ENCODE peak calls at places on chromosomes 4 and X, in four cellular contexts. One of them, this sample, is unnamed.
A peak's percentile ranks its signal among the peaks of the same experiment; 100 is the strongest.

GRCh38 chrX:119512145-119512800 is 44.0 kb downstream of the SLC25A5 start:
- DNase-seq in erythroblast: peak; percentile 67
- DNase-seq in HCT116: peak; percentile 48
- DNase-seq in body of pancreas: peak; percentile 79
- DNase-seq in this sample: peak; percentile 71

GRCh38 chr4:151227731-151228130 is 49.2 kb upstream of the PRSS48 start:
- DNase-seq in erythroblast: no peak
- DNase-seq in HCT116: no peak
- DNase-seq in body of pancreas: peak; percentile 33
- DNase-seq in this sample: no peak

GRCh38 chrX:108036298-108036973 is 8.4 kb upstream of the VSIG1 start:
- DNase-seq in erythroblast: no peak
- DNase-seq in HCT116: no peak
- DNase-seq in body of pancreas: no peak
- DNase-seq in this sample: no peak

GRCh38 chrX:118963159-118963558 is 11.3 kb upstream of the LONRF3 start:
- DNase-seq in erythroblast: no peak
- DNase-seq in HCT116: no peak
- DNase-seq in body of pancreas: no peak
- DNase-seq in this sample: no peak

GRCh38 chr4:90064196-90064595 is 63.0 kb upstream of the CCSER1 start:
- DNase-seq in erythroblast: no peak
- DNase-seq in HCT116: no peak
- DNase-seq in body of pancreas: no peak
- DNase-seq in this sample: no peak

GRCh38 chr4:59517007-59517406 is 1683.1 kb upstream of the ADGRL3 start:
- DNase-seq in erythroblast: no peak
- DNase-seq in HCT116: no peak
- DNase-seq in body of pancreas: no peak
- DNase-seq in this sample: no peak

GRCh38 chrX:41553688-41554087 is 106.5 kb downstream of the NYX start:
- DNase-seq in erythroblast: peak; percentile 1
- DNase-seq in HCT116: no peak
- DNase-seq in body of pancreas: no peak
- DNase-seq in this sample: no peak

GRCh38 chr4:61675464-61675863 is 475.3 kb downstream of the ADGRL3 start:
- DNase-seq in erythroblast: no peak
- DNase-seq in HCT116: no peak
- DNase-seq in body of pancreas: no peak
- DNase-seq in this sample: no peak

GRCh38 chr4:118953276-118953675 is 64.6 kb downstream of the SYNPO2 start:
- DNase-seq in erythroblast: no peak
- DNase-seq in HCT116: no peak
- DNase-seq in body of pancreas: no peak
- DNase-seq in this sample: no peak

GRCh38 chr4:24595662-24596061 is 11.3 kb upstream of the DHX15 start:
- DNase-seq in erythroblast: no peak
- DNase-seq in HCT116: no peak
- DNase-seq in body of pancreas: no peak
- DNase-seq in this sample: no peak

GRCh38 chrX:16826207-16826606 is 39.9 kb downstream of the TXLNG start:
- DNase-seq in erythroblast: peak; percentile 68
- DNase-seq in HCT116: no peak
- DNase-seq in body of pancreas: no peak
- DNase-seq in this sample: no peak

DNA sequence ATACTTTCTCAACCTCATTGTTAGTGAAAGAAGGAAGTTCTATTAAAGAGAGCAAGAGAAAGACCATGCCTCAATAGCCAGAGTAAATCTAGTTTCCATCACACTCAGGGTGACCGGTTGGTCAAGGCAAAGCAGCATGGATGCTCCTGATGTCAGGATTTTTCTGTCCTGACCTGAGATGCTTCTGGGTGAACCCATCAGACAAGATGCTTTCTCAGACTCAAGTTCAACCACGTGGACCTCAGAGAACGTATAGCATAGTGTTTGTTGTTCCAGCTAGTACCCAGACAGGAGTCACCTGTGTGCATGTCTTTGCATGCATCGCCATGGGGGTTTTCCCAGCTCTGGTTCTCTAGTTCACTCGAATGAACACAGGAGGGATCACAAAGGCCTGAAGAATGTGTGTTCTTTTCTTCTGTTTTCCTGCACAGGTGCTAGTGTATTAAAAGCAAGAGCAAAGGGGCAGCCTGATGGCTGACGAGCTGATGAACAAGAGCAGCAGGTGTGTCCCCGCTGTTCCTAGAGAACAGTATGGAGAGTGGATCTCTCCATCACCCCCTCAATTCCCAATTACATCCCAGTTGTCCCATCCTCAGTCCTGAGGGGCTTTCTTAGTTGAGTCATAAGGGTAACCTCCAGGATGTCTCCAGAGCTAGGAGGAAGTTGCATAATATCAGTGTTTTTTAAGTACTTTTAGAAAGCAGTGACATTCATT is 110.5 kb upstream of the ENPP6 start:
- DNase-seq in erythroblast: no peak
- DNase-seq in HCT116: no peak
- DNase-seq in body of pancreas: no peak
- DNase-seq in this sample: no peak
- TF ChIP-seq POLR2A in erythroblast: no peak
- TF ChIP-seq POLR2A in HCT116: no peak
- TF ChIP-seq POLR2A in body of pancreas: no peak
- TF ChIP-seq POLR2A in this sample: no peak

GRCh38 chrX:139932901-139933796 is at the start of gene ATP11C:
- DNase-seq in erythroblast: peak; percentile 86
- DNase-seq in HCT116: peak; percentile 47
- DNase-seq in body of pancreas: peak; percentile 82
- DNase-seq in this sample: peak; percentile 81
- TF ChIP-seq POLR2A in erythroblast: peak; percentile 32
- TF ChIP-seq POLR2A in HCT116: peak; percentile 31
- TF ChIP-seq POLR2A in body of pancreas: peak; percentile 55
- TF ChIP-seq POLR2A in this sample: no peak

DNA sequence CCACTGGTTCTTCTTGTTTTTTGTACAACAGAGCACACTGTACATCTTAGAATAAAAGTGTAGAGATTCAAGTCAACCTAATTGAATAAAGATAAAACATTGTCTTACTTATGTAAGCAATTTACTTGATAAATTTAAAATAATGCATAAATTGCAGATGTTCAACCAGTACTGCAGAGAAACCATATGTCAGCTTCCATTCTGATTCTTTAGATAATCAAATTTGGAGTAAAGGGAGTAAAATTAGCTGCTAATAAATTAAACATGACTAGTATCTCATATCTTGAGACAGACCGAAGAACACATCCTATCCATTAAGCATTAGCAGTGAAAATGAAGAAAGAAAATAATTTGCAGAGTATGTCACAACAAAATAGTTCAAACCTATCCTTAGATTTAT is 261.2 kb downstream of the GASK1B start:
- DNase-seq in erythroblast: no peak
- DNase-seq in HCT116: no peak
- DNase-seq in body of pancreas: no peak
- DNase-seq in this sample: no peak
- TF ChIP-seq POLR2A in erythroblast: no peak
- TF ChIP-seq POLR2A in HCT116: no peak
- TF ChIP-seq POLR2A in body of pancreas: no peak
- TF ChIP-seq POLR2A in this sample: no peak

DNA sequence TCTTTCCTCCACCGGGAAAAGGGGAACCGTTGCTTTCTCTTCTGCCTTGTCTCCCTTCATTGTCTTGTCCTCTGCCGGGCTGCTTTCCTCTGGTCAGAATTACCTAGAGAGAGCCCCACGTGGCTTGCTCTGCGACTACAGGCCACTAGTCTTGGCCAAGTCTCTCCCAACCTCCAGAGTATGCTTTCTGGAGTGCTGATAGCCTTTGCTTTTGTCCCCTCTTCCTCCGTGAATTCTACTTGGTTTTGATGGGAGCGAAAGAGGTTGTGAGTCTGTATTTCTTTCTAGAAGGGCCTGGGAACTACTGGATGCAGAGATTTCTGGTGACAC is 5.3 kb upstream of the POU4F2 start:
- DNase-seq in erythroblast: no peak
- DNase-seq in HCT116: no peak
- DNase-seq in body of pancreas: no peak
- DNase-seq in this sample: no peak
- TF ChIP-seq POLR2A in erythroblast: no peak
- TF ChIP-seq POLR2A in HCT116: no peak
- TF ChIP-seq POLR2A in body of pancreas: no peak
- TF ChIP-seq POLR2A in this sample: no peak

DNA sequence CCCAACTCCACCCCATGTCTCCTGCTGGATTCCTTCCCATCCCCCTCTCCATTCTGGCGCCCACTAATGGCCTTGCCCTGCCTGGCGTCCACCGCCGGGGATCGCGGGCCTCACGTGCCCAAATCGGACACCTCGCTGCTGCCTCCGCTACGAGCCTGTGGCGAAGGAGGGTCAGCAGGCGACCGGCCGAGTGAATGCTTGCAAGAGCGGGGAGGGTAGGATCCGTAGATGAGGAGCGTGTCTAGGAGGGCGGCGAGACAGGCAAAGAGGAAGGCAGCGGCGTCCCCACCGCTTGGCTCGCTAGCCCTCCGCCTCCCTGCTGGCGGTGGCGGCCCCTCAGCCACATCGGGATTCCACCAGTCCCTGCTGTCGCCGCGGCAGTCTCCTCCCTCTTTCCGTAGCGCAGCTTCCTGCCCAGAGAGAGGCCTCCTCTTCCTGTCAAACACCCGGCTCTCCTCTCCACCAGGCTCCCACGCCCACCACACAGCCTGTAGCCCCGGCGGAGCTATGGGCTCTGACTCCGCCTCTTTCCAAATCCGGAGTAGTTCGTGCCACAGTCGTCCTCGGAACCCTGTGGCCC is at the start of gene SPIN2B:
- DNase-seq in erythroblast: peak; percentile 81
- DNase-seq in HCT116: peak; percentile 60
- DNase-seq in body of pancreas: peak; percentile 79
- DNase-seq in this sample: peak; percentile 74
- TF ChIP-seq POLR2A in erythroblast: peak; percentile 87
- TF ChIP-seq POLR2A in HCT116: peak; percentile 48
- TF ChIP-seq POLR2A in body of pancreas: peak; percentile 19
- TF ChIP-seq POLR2A in this sample: no peak

GRCh38 chrX:109732780-109733657 is at the start of gene ACSL4:
- DNase-seq in erythroblast: peak; percentile 95
- DNase-seq in HCT116: peak; percentile 42
- DNase-seq in body of pancreas: peak; percentile 88
- DNase-seq in this sample: peak; percentile 85
- TF ChIP-seq POLR2A in erythroblast: peak; percentile 96
- TF ChIP-seq POLR2A in HCT116: peak; percentile 13
- TF ChIP-seq POLR2A in body of pancreas: peak; percentile 51
- TF ChIP-seq POLR2A in this sample: no peak

GRCh38 chrX:47560831-47561652 is at the start of gene ARAF:
- DNase-seq in erythroblast: peak; percentile 98
- DNase-seq in HCT116: peak; percentile 99
- DNase-seq in body of pancreas: peak; percentile 97
- DNase-seq in this sample: peak; percentile 96
- TF ChIP-seq POLR2A in erythroblast: peak; percentile 81
- TF ChIP-seq POLR2A in HCT116: peak; percentile 33
- TF ChIP-seq POLR2A in body of pancreas: peak; percentile 9
- TF ChIP-seq POLR2A in this sample: no peak

GRCh38 chr4:152937535-152938236 is 1.6 kb downstream of the FHDC1 start:
- DNase-seq in erythroblast: peak; percentile 96
- DNase-seq in HCT116: no peak
- DNase-seq in body of pancreas: peak; percentile 29
- DNase-seq in this sample: peak; percentile 45
- TF ChIP-seq POLR2A in erythroblast: peak; percentile 80
- TF ChIP-seq POLR2A in HCT116: no peak
- TF ChIP-seq POLR2A in body of pancreas: peak; percentile 14
- TF ChIP-seq POLR2A in this sample: no peak

DNA sequence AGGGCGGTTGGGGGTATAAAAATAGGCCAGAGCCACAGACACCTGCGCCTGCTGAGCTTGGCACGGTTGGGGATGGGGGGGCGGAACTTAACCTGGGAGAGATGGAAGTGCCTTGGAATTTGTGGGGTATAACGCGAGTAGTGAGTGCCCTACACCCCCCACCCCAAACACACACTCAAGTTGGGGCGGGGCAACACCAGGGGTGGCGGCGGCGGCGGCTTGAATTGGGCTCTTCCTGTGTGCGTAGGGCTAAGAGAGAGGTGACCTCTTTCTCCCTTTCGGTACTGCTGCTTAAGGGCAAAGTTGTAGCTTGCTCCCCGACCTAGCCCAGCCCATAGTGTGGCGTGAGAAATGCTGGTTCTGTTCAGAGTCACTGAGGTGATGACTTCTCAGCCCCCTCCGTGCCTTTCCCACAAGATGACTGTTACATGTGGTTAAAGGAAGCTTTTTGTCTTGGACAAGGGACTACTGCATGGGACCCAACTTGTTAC is 839 bp downstream of the STK26 start:
- DNase-seq in erythroblast: peak; percentile 70
- DNase-seq in HCT116: no peak
- DNase-seq in body of pancreas: no peak
- DNase-seq in this sample: no peak
- TF ChIP-seq POLR2A in erythroblast: no peak
- TF ChIP-seq POLR2A in HCT116: no peak
- TF ChIP-seq POLR2A in body of pancreas: no peak
- TF ChIP-seq POLR2A in this sample: no peak

GRCh38 chr4:785332-786073 is 40.4 kb downstream of the CPLX1 start:
- DNase-seq in erythroblast: peak; percentile 40
- DNase-seq in HCT116: no peak
- DNase-seq in body of pancreas: no peak
- DNase-seq in this sample: no peak

GRCh38 chr4:784401-785331 is 41.3 kb downstream of the CPLX1 start:
- DNase-seq in erythroblast: no peak
- DNase-seq in HCT116: no peak
- DNase-seq in body of pancreas: no peak
- DNase-seq in this sample: no peak

GRCh38 chr4:787561-787981 is 38.4 kb downstream of the CPLX1 start:
- DNase-seq in erythroblast: no peak
- DNase-seq in HCT116: no peak
- DNase-seq in body of pancreas: no peak
- DNase-seq in this sample: no peak

GRCh38 chr4:786861-787300 is 39.0 kb downstream of the CPLX1 start:
- DNase-seq in erythroblast: no peak
- DNase-seq in HCT116: no peak
- DNase-seq in body of pancreas: peak; percentile 24
- DNase-seq in this sample: no peak

GRCh38 chr4:786074-786741 is 39.7 kb downstream of the CPLX1 start:
- DNase-seq in erythroblast: no peak
- DNase-seq in HCT116: no peak
- DNase-seq in body of pancreas: no peak
- DNase-seq in this sample: no peak
- TF ChIP-seq POLR2A in erythroblast: no peak
- TF ChIP-seq POLR2A in HCT116: no peak
- TF ChIP-seq POLR2A in body of pancreas: no peak
- TF ChIP-seq POLR2A in this sample: no peak